ENCODE peak calls at places on chromosomes 5 and 9, in four cellular contexts. S is choroid plexus epithelial cell, Y is mammary epithelial cell, B is lower lobe of right lung. X is an unnamed sample.

GRCh38 chr5:154801083-154801482 is 45.9 kb downstream of the LARP1 start:
- DNase-seq in S (peak; percentile 77), Y (peak; percentile 13), B (no peak), X (peak; percentile 53)

GRCh38 chr5:171700331-171700935 is 85.2 kb upstream of the SMIM23 start:
- DNase-seq in S (no peak), Y (no peak), B (no peak), X (no peak)

GRCh38 chr5:135253601-135254165 is 145.3 kb downstream of the MACROH2A1 start:
- DNase-seq in S (no peak), Y (no peak), B (no peak), X (no peak)

GRCh38 chr9:129809346-129809745 is 6.4 kb downstream of the TOR1B start:
- DNase-seq in S (no peak), Y (no peak), B (no peak), X (no peak)

GRCh38 chr9:90857103-90857502 is 55.5 kb downstream of the SYK start:
- DNase-seq in S (no peak), Y (no peak), B (no peak), X (no peak)

GRCh38 chr9:128205296-128205944 is 2.2 kb downstream of the DNM1 start:
- DNase-seq in S (no peak), Y (no peak), B (no peak), X (no peak)

GRCh38 chr9:77271023-77271690 is 93.8 kb downstream of the VPS13A start:
- DNase-seq in S (no peak), Y (peak; percentile 76), B (no peak), X (no peak)

GRCh38 chr5:1744393-1745189 is 55.0 kb downstream of the MRPL36 start:
- DNase-seq in S (no peak), Y (no peak), B (peak; percentile 28), X (no peak)

GRCh38 chr9:18688581-18688980 is 214.6 kb downstream of the ADAMTSL1 start:
- DNase-seq in S (no peak), Y (peak; percentile 30), B (no peak), X (no peak)

GRCh38 chr5:93894471-93895354 is 153.3 kb upstream of the POU5F2 start:
- DNase-seq in S (peak; percentile 57), Y (no peak), B (no peak), X (peak; percentile 28)

GRCh38 chr5:140925806-140926205 is 293 bp upstream of the PCDHAC1 start:
- DNase-seq in S (no peak), Y (no peak), B (no peak), X (no peak)

GRCh38 chr5:140926211-140926902 is at the start of gene PCDHAC1:
- DNase-seq in S (peak; percentile 29), Y (peak; percentile 70), B (peak; percentile 90), X (peak; percentile 49)

GRCh38 chr5:140926903-140927573 is 939 bp downstream of the PCDHAC1 start:
- DNase-seq in S (peak; percentile 3), Y (no peak), B (peak; percentile 54), X (peak; percentile 10)
- H3K4me3 ChIP-seq in S (peak overlapping the region; percentile 32), Y (peak overlapping the region; percentile 75), B (peak overlapping the region; percentile 58), X (peak overlapping the region; percentile 21)

DNA sequence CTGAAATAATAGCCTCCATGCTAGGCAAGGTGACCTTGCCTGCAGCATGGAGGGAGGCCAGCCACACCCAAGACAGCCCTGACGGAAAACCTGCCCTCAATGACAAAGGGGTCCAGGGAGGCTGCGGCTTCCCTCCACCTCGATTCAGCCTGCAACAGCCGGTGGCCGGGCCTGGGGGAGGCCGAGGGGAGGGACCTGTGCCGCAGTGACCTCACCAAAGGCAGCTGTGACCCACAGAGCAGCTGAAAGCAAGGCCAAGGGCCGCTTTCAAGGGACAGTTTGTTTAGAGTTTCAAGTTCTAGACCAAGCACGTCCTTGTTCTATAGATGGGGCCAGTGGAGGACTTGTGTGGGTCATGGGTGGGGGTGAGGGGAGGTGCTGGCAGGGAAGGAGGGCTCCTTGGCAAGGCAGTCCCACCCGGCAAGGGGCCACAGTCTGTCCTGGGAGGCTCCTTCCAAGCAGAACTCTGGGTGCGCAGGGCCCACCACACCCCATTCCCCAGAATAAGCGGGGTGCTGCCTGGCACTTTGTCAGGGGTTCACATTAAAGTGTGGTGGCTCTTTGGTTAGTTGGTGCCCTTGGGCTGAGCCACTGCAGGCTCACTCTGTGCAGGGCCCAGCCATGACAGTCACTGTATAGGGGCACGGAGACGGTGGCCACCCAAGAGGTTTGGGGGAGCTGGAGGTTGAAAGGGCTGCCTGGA is 226.5 kb downstream of the FANCC start:
- DNase-seq in S (no peak), Y (no peak), B (no peak), X (no peak)
- TF ChIP-seq CTCF in S (no peak), Y (no peak), B (no peak), X (no peak)

DNA sequence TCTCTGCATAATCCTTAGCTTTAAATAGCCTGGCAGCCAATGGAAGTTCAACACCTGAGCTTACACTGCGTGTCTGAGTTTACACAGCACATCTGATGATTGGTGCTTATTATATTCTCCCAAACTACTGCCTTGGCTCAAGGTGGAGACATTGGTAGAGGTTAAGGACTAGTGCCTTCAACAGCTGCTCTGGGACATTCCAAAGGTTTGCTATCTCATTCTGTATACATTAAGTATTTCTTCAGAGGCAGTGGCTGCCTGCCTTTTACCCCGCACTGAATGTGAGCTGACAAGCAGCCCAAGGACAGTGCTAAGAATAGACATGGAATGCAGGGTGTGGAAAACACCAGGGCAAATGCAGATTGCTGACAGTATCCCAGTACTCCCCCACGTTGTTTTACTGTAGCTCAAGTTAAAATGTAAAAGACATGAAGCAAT is 1.6 kb downstream of the HSPB3 start:
- DNase-seq in S (peak; percentile 94), Y (peak; percentile 19), B (no peak), X (peak; percentile 44)
- H3K4me3 ChIP-seq in S (no peak overlapping the region), Y (no peak overlapping the region), B (no peak overlapping the region), X (no peak overlapping the region)

DNA sequence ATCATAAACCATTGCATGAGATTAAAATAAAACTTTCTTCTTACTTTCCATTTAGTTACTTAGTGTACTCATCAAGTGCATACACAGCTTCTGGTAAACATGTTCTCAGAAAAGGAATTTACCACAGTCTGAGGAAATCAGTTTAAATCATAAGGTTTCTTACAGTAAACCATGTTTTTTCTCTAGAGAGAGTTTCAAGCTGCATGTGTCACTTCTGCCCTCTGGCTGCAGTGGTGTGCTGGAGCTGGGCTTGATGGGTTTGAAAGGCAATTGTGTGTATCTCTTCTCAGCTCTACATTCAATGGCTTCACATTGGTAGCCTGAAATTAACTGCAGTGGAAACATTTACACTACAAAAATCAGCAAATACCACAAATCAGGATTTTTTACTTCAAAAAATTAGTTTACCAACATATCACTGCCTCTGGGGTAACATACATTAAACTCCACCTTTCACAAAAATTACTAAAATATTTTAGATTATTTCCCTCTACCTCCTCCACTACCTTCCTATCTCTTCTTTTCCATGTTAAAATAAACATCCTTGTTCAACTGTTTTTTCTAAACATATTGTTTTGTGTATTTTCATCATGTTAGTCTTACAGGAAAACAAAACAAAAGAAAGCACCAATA is 414.3 kb downstream of the ANXA1 start:
- DNase-seq in S (peak; percentile 91), Y (peak; percentile 54), B (no peak), X (peak; percentile 52)
- TF ChIP-seq CTCF in S (peak; percentile 99), Y (peak; percentile 80), B (peak; percentile 26), X (peak; percentile 67)

GRCh38 chr5:83473344-83474169 is 2.0 kb downstream of the VCAN start:
- DNase-seq in S (peak; percentile 99), Y (peak; percentile 97), B (peak; percentile 86), X (peak; percentile 98)

GRCh38 chr5:83476470-83476817 is 4.9 kb downstream of the VCAN start:
- DNase-seq in S (no peak), Y (no peak), B (no peak), X (no peak)

GRCh38 chr5:83474986-83475385 is 3.4 kb downstream of the VCAN start:
- DNase-seq in S (no peak), Y (no peak), B (no peak), X (no peak)

GRCh38 chr5:83474170-83474796 is 2.7 kb downstream of the VCAN start:
- DNase-seq in S (peak; percentile 96), Y (peak; percentile 94), B (peak; percentile 87), X (peak; percentile 91)

DNA sequence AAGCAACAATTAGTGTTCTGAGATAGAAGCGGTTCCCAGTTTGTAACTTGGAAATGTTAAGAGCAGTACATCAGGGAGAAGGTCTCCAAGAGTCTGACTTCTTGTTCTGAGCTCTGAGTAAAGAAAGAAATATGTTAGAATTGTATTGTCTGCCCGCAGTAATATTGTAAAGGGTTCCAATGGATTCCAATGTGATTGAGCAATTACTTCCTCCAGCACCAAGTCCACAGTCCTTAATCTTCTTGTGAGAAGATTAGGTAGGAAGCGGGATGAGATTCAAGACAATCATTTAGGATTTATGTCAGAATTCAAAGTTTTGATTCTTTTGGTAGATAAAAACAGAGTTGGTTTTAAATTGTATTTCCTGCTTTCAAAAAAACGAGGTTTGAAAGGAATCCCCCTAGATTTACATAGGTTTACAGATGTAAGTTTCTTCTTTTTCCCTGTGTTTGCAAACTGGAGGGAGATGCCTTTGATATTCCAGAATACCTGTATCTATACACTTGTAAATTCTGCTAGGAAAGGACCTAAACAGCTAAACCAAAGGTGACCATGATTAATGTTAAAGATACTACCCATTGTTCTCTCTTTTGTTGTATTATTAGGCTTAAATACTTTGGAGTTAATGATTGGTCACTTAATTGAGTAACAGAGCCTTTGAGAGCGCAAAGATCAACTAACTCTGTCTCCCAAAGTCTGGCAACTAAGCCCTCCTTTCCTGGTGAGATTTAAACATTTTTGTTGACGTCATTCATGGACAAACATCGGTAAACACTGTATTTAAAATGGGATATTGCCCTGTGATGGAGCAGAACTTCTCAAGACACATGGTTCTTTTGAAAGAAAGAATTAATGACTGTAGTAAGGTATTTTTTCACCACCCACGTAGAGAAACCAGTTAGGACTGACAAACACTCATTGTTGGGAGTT is 4.3 kb downstream of the VCAN start:
- DNase-seq in S (peak; percentile 93), Y (peak; percentile 73), B (no peak), X (peak; percentile 90)
- H3K4me3 ChIP-seq in S (peak overlapping the region; percentile 77), Y (peak overlapping the region; percentile 68), B (peak overlapping the region; percentile 54), X (peak overlapping the region; percentile 81)

GRCh38 chr9:136774416-136775045 is 10.2 kb upstream of the LCN15 start:
- DNase-seq in S (no peak), Y (no peak), B (no peak), X (no peak)

GRCh38 chr9:136771907-136772306 is 7.6 kb upstream of the LCN15 start:
- DNase-seq in S (no peak), Y (no peak), B (no peak), X (no peak)

GRCh38 chr9:136765041-136765440 is 723 bp upstream of the LCN15 start:
- DNase-seq in S (no peak), Y (no peak), B (no peak), X (no peak)

GRCh38 chr9:136773386-136774044 is 9.2 kb upstream of the LCN15 start:
- DNase-seq in S (peak; percentile 42), Y (no peak), B (peak; percentile 70), X (no peak)

GRCh38 chr9:136769710-136770191 is 5.4 kb upstream of the LCN15 start:
- DNase-seq in S (peak; percentile 21), Y (no peak), B (no peak), X (no peak)
- TF ChIP-seq CTCF in S (peak; percentile 67), Y (peak; percentile 32), B (peak; percentile 46), X (peak; percentile 39)